ENCODE peak calls at places on chromosomes 3 and 15, in five cellular contexts. One of them, this sample, is unnamed.

GRCh38 chr3:185688808-185689207 is 102.7 kb downstream of the SENP2 start:
- DNase-seq in GM12864: no peak
- DNase-seq in GM12865: no peak
- DNase-seq in fibroblast of the aortic adventitia: peak; percentile 94
- DNase-seq in psoas muscle: no peak
- DNase-seq in this sample: peak; percentile 99

GRCh38 chr3:122298239-122298638 is 26.8 kb upstream of the CSTA start:
- DNase-seq in fibroblast of the aortic adventitia: no peak
- DNase-seq in GM12865: peak; percentile 87
- DNase-seq in psoas muscle: no peak
- DNase-seq in GM12864: peak; percentile 63
- DNase-seq in this sample: no peak

GRCh38 chr3:31813197-31813596 is 167.9 kb downstream of the OSBPL10 start:
- DNase-seq in GM12864: no peak
- DNase-seq in psoas muscle: no peak
- DNase-seq in GM12865: no peak
- DNase-seq in fibroblast of the aortic adventitia: no peak
- DNase-seq in this sample: no peak

GRCh38 chr3:187183210-187183862 is 13.9 kb upstream of the RTP1 start:
- DNase-seq in GM12865: peak; percentile 62
- DNase-seq in GM12864: peak; percentile 22
- DNase-seq in fibroblast of the aortic adventitia: peak; percentile 70
- DNase-seq in psoas muscle: no peak
- DNase-seq in this sample: peak; percentile 69

GRCh38 chr3:36362973-36363372 is 17.3 kb upstream of the STAC start:
- DNase-seq in psoas muscle: no peak
- DNase-seq in GM12865: no peak
- DNase-seq in GM12864: no peak
- DNase-seq in fibroblast of the aortic adventitia: peak; percentile 50
- DNase-seq in this sample: peak; percentile 70

GRCh38 chr3:100083209-100083608 is 31.1 kb downstream of the FILIP1L start:
- DNase-seq in GM12864: no peak
- DNase-seq in GM12865: no peak
- DNase-seq in fibroblast of the aortic adventitia: no peak
- DNase-seq in psoas muscle: no peak
- DNase-seq in this sample: no peak

GRCh38 chr3:42133500-42134298 is 42.5 kb downstream of the TRAK1 start:
- DNase-seq in psoas muscle: no peak
- DNase-seq in GM12865: no peak
- DNase-seq in fibroblast of the aortic adventitia: no peak
- DNase-seq in GM12864: no peak
- DNase-seq in this sample: no peak

GRCh38 chr3:171791695-171792082 is 18.6 kb downstream of the PLD1 start:
- DNase-seq in fibroblast of the aortic adventitia: peak; percentile 87
- DNase-seq in psoas muscle: no peak
- DNase-seq in GM12864: no peak
- DNase-seq in GM12865: no peak
- DNase-seq in this sample: peak; percentile 66

GRCh38 chr15:66881173-66881905 is 179.3 kb downstream of the SMAD6 start:
- DNase-seq in psoas muscle: no peak
- DNase-seq in fibroblast of the aortic adventitia: no peak
- DNase-seq in GM12865: no peak
- DNase-seq in GM12864: no peak
- DNase-seq in this sample: no peak

GRCh38 chr3:50068134-50068533 is 20.6 kb upstream of the RBM5 start:
- DNase-seq in fibroblast of the aortic adventitia: peak; percentile 21
- DNase-seq in GM12864: no peak
- DNase-seq in psoas muscle: no peak
- DNase-seq in GM12865: no peak
- DNase-seq in this sample: no peak

GRCh38 chr15:58447244-58448010 is 15.6 kb downstream of the LIPC start:
- DNase-seq in GM12864: no peak
- DNase-seq in psoas muscle: no peak
- DNase-seq in fibroblast of the aortic adventitia: peak; percentile 89
- DNase-seq in GM12865: peak; percentile 30
- DNase-seq in this sample: peak; percentile 82

GRCh38 chr3:23113455-23114171 is 89.5 kb upstream of the UBE2E2 start:
- DNase-seq in GM12865: no peak
- DNase-seq in psoas muscle: no peak
- DNase-seq in fibroblast of the aortic adventitia: peak; percentile 82
- DNase-seq in GM12864: no peak
- DNase-seq in this sample: peak; percentile 85

GRCh38 chr15:41936649-41937567 is 35.4 kb downstream of the EHD4 start:
- DNase-seq in GM12865: peak; percentile 20
- DNase-seq in fibroblast of the aortic adventitia: no peak
- DNase-seq in GM12864: no peak
- DNase-seq in psoas muscle: peak; percentile 65
- DNase-seq in this sample: no peak

GRCh38 chr3:171684226-171684625 is 126.1 kb downstream of the PLD1 start:
- DNase-seq in fibroblast of the aortic adventitia: no peak
- DNase-seq in GM12864: no peak
- DNase-seq in psoas muscle: no peak
- DNase-seq in GM12865: no peak
- DNase-seq in this sample: no peak

GRCh38 chr3:134460965-134461364 is 24.8 kb downstream of the ANAPC13 start:
- DNase-seq in GM12865: no peak
- DNase-seq in fibroblast of the aortic adventitia: peak; percentile 84
- DNase-seq in psoas muscle: no peak
- DNase-seq in GM12864: no peak
- DNase-seq in this sample: peak; percentile 98

GRCh38 chr15:69593981-69594966 is 141.7 kb downstream of the RPLP1 start:
- DNase-seq in psoas muscle: peak; percentile 59
- DNase-seq in GM12864: no peak
- DNase-seq in GM12865: no peak
- DNase-seq in fibroblast of the aortic adventitia: peak; percentile 80
- DNase-seq in this sample: peak; percentile 70

GRCh38 chr3:112394008-112394616 is 61.2 kb downstream of the CD200 start:
- DNase-seq in fibroblast of the aortic adventitia: peak; percentile 77
- DNase-seq in GM12864: no peak
- DNase-seq in psoas muscle: no peak
- DNase-seq in GM12865: no peak
- DNase-seq in this sample: peak; percentile 34

GRCh38 chr15:83843511-83843910 is 189.6 kb downstream of the ADAMTSL3 start:
- DNase-seq in psoas muscle: peak; percentile 64
- DNase-seq in GM12865: no peak
- DNase-seq in GM12864: no peak
- DNase-seq in fibroblast of the aortic adventitia: peak; percentile 99
- DNase-seq in this sample: peak; percentile 96

GRCh38 chr15:81945014-81945615 is 100.7 kb downstream of the MEX3B start:
- DNase-seq in fibroblast of the aortic adventitia: no peak
- DNase-seq in psoas muscle: no peak
- DNase-seq in GM12864: no peak
- DNase-seq in GM12865: no peak
- DNase-seq in this sample: no peak

GRCh38 chr15:69031013-69032001 is 16.8 kb downstream of the NOX5 start:
- DNase-seq in GM12865: peak; percentile 6
- DNase-seq in GM12864: no peak
- DNase-seq in fibroblast of the aortic adventitia: no peak
- DNase-seq in psoas muscle: peak; percentile 67
- DNase-seq in this sample: peak; percentile 42

GRCh38 chr3:156614642-156615511 is 59.5 kb upstream of the TIPARP start:
- DNase-seq in fibroblast of the aortic adventitia: peak; percentile 30
- DNase-seq in GM12864: no peak
- DNase-seq in GM12865: no peak
- DNase-seq in psoas muscle: no peak
- DNase-seq in this sample: peak; percentile 36

GRCh38 chr3:24829011-24829581 is 334.4 kb upstream of the THRB start:
- DNase-seq in GM12864: no peak
- DNase-seq in GM12865: no peak
- DNase-seq in fibroblast of the aortic adventitia: no peak
- DNase-seq in psoas muscle: peak; percentile 74
- DNase-seq in this sample: no peak

GRCh38 chr3:43892535-43892934 is 201.8 kb downstream of the ABHD5 start:
- DNase-seq in fibroblast of the aortic adventitia: no peak
- DNase-seq in GM12864: peak; percentile 47
- DNase-seq in GM12865: peak; percentile 58
- DNase-seq in psoas muscle: no peak
- DNase-seq in this sample: no peak

GRCh38 chr3:35596611-35597010 is 42.7 kb upstream of the ARPP21 start:
- DNase-seq in GM12864: no peak
- DNase-seq in psoas muscle: no peak
- DNase-seq in GM12865: no peak
- DNase-seq in fibroblast of the aortic adventitia: no peak
- DNase-seq in this sample: no peak

GRCh38 chr15:74277245-74277644 is 41.1 kb downstream of the CCDC33 start:
- DNase-seq in fibroblast of the aortic adventitia: no peak
- DNase-seq in GM12865: no peak
- DNase-seq in psoas muscle: peak; percentile 19
- DNase-seq in GM12864: no peak
- DNase-seq in this sample: no peak

GRCh38 chr15:59283717-59284336 is 77.2 kb downstream of the LDHAL6B start:
- DNase-seq in fibroblast of the aortic adventitia: no peak
- DNase-seq in GM12865: no peak
- DNase-seq in psoas muscle: no peak
- DNase-seq in GM12864: no peak
- DNase-seq in this sample: no peak

GRCh38 chr3:64488938-64489337 is 198.9 kb downstream of the ADAMTS9 start:
- DNase-seq in fibroblast of the aortic adventitia: no peak
- DNase-seq in GM12865: no peak
- DNase-seq in GM12864: no peak
- DNase-seq in psoas muscle: no peak
- DNase-seq in this sample: no peak

GRCh38 chr3:58572013-58572633 is 5.1 kb downstream of the FAM107A start:
- DNase-seq in GM12864: no peak
- DNase-seq in psoas muscle: no peak
- DNase-seq in GM12865: no peak
- DNase-seq in fibroblast of the aortic adventitia: no peak
- DNase-seq in this sample: no peak

GRCh38 chr15:41501961-41502786 is 8.5 kb downstream of the ITPKA start:
- DNase-seq in GM12865: no peak
- DNase-seq in fibroblast of the aortic adventitia: no peak
- DNase-seq in GM12864: no peak
- DNase-seq in psoas muscle: no peak
- DNase-seq in this sample: no peak

GRCh38 chr3:194507571-194507970 is 20.8 kb upstream of the ATP13A3 start:
- DNase-seq in fibroblast of the aortic adventitia: no peak
- DNase-seq in psoas muscle: no peak
- DNase-seq in GM12865: no peak
- DNase-seq in GM12864: no peak
- DNase-seq in this sample: no peak

GRCh38 chr3:129001101-129001816 is at the start of gene EFCC1:
- DNase-seq in GM12865: no peak
- DNase-seq in psoas muscle: peak; percentile 85
- DNase-seq in GM12864: no peak
- DNase-seq in fibroblast of the aortic adventitia: no peak
- DNase-seq in this sample: no peak

GRCh38 chr3:46561511-46561910 is 4.6 kb downstream of the LRRC2 start:
- DNase-seq in psoas muscle: no peak
- DNase-seq in fibroblast of the aortic adventitia: no peak
- DNase-seq in GM12864: no peak
- DNase-seq in GM12865: no peak
- DNase-seq in this sample: no peak

GRCh38 chr3:46558184-46559029 is 7.7 kb downstream of the LRRC2 start:
- DNase-seq in fibroblast of the aortic adventitia: peak; percentile 95
- DNase-seq in GM12865: peak; percentile 87
- DNase-seq in GM12864: peak; percentile 90
- DNase-seq in psoas muscle: peak; percentile 91
- DNase-seq in this sample: peak; percentile 90

GRCh38 chr3:46561951-46562350 is 4.2 kb downstream of the LRRC2 start:
- DNase-seq in GM12865: peak; percentile 13
- DNase-seq in psoas muscle: no peak
- DNase-seq in fibroblast of the aortic adventitia: no peak
- DNase-seq in GM12864: no peak
- DNase-seq in this sample: no peak

GRCh38 chr3:46557814-46558183 is 8.3 kb downstream of the LRRC2 start:
- DNase-seq in psoas muscle: no peak
- DNase-seq in GM12864: no peak
- DNase-seq in GM12865: no peak
- DNase-seq in fibroblast of the aortic adventitia: no peak
- DNase-seq in this sample: no peak

DNA sequence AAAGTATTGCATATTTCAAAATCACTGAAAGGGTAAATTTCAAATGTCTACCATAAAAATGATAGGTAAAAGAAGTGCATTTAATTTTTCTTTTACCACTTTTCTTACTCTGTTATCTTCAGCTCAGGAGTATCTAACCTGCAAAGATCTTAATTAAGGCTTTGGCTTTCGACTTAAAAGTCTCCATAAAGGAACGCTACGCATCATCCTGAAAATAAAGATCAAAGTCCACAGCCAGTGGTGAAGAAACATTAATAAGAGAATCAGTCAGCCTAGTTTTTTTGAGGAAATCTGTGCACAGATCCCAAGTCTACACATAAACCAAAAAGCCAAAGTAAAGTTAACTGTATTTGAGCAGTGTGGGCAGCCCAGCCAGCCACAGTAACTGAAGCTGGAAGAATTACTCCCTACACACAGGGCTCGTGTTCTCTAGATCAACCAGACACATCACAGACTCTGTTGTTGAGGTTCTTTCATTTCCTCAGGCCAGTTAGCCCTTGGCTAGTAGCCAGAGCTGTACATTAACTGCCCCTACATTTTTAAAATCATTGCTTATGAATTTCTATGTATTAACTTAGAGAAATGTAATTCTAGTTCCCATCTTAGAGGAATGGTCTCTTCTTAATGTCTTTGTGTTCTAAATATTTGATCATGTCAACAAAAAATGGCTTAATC is 6.9 kb downstream of the LRRC2 start:
- DNase-seq in GM12864: no peak
- DNase-seq in GM12865: no peak
- DNase-seq in fibroblast of the aortic adventitia: peak; percentile 22
- DNase-seq in psoas muscle: no peak
- DNase-seq in this sample: no peak
- H3K4me3 ChIP-seq in GM12864: no peak overlapping the region
- H3K4me3 ChIP-seq in GM12865: no peak overlapping the region
- H3K4me3 ChIP-seq in fibroblast of the aortic adventitia: no peak overlapping the region
- H3K4me3 ChIP-seq in psoas muscle: peak overlapping the region; percentile 58
- H3K4me3 ChIP-seq in this sample: no peak overlapping the region

GRCh38 chr3:74646094-74646493 is 31.6 kb upstream of the CNTN3 start:
- DNase-seq in GM12864: no peak
- DNase-seq in psoas muscle: no peak
- DNase-seq in GM12865: no peak
- DNase-seq in fibroblast of the aortic adventitia: no peak
- DNase-seq in this sample: no peak
- TF ChIP-seq CTCF in GM12864: no peak
- TF ChIP-seq CTCF in psoas muscle: no peak
- TF ChIP-seq CTCF in GM12865: no peak
- TF ChIP-seq CTCF in fibroblast of the aortic adventitia: no peak
- TF ChIP-seq CTCF in this sample: no peak

DNA sequence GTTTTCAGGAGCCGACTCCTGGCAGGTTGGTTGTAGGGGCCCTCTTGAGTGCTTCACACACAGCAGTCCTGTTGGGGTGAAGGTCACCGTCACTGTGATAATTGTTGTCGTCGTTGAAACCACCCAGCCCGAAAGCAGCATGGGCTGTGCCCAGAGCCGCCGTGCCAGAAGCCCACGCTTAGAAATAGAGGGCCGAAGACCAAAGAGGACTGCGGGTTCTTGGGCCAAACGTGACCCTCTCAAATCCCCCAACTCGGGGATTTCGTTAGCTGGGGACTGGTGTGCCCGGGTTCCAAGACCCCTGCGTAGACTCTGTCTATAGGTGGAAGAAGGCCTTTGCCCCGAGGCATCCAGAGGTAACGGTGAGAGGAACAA is 7.5 kb upstream of the ADAMTS17 start:
- DNase-seq in GM12865: no peak
- DNase-seq in fibroblast of the aortic adventitia: no peak
- DNase-seq in psoas muscle: no peak
- DNase-seq in GM12864: no peak
- DNase-seq in this sample: no peak
- H3K4me3 ChIP-seq in GM12865: no peak overlapping the region
- H3K4me3 ChIP-seq in fibroblast of the aortic adventitia: peak overlapping the region; percentile 74
- H3K4me3 ChIP-seq in psoas muscle: peak overlapping the region; percentile 79
- H3K4me3 ChIP-seq in GM12864: peak overlapping the region; percentile 69
- H3K4me3 ChIP-seq in this sample: peak overlapping the region; percentile 74

GRCh38 chr15:29596266-29596665 is 226.0 kb downstream of the TJP1 start:
- DNase-seq in fibroblast of the aortic adventitia: peak; percentile 73
- DNase-seq in psoas muscle: no peak
- DNase-seq in GM12865: no peak
- DNase-seq in GM12864: no peak
- DNase-seq in this sample: no peak
- TF ChIP-seq CTCF in fibroblast of the aortic adventitia: peak; percentile 26
- TF ChIP-seq CTCF in psoas muscle: no peak
- TF ChIP-seq CTCF in GM12865: no peak
- TF ChIP-seq CTCF in GM12864: no peak
- TF ChIP-seq CTCF in this sample: no peak

This sample was measured in fibroblast of mammary gland.